ENCODE peak calls at places on chromosomes 5 and 9, in four cellular contexts. J, M, L and U are unnamed samples.

GRCh38 chr9:99300103-99300439 is 78.0 kb downstream of the SEC61B start:
- DNase-seq in J (no peak), M (no peak), L (no peak), U (no peak)

GRCh38 chr9:74696520-74696919 is 191.2 kb downstream of the TRPM6 start:
- DNase-seq in J (no peak), M (no peak), L (no peak), U (no peak)

GRCh38 chr9:8816361-8816760 is 1016.8 kb upstream of the DMAC1 start:
- DNase-seq in J (no peak), M (no peak), L (no peak), U (no peak)

GRCh38 chr5:59178482-59178881 is 595.6 kb downstream of the RAB3C start:
- DNase-seq in J (no peak), M (no peak), L (no peak), U (no peak)

GRCh38 chr5:14753947-14754346 is 89.4 kb downstream of the OTULIN start:
- DNase-seq in J (no peak), M (no peak), L (no peak), U (no peak)

GRCh38 chr5:96750110-96750822 is 57.5 kb downstream of the ERAP1 start:
- DNase-seq in J (no peak), M (no peak), L (no peak), U (no peak)

GRCh38 chr9:14318934-14319513 is 5.1 kb upstream of the NFIB start:
- DNase-seq in J (no peak), M (no peak), L (no peak), U (no peak)

GRCh38 chr9:78291240-78291915 is 5.5 kb upstream of the PSAT1 start:
- DNase-seq in J (no peak), M (no peak), L (peak), U (no peak)

GRCh38 chr5:79547429-79547822 is 33.5 kb upstream of the HOMER1 start:
- DNase-seq in J (no peak), M (no peak), L (no peak), U (no peak)

GRCh38 chr9:21028476-21028875 is 3.0 kb downstream of the HACD4 start:
- DNase-seq in J (no peak), M (no peak), L (no peak), U (no peak)

GRCh38 chr5:82719368-82719767 is 357.8 kb downstream of the TMEM167A start:
- DNase-seq in J (no peak), M (no peak), L (no peak), U (no peak)

GRCh38 chr9:90300901-90301688 is 341.5 kb downstream of the DIRAS2 start:
- DNase-seq in J (no peak), M (peak), L (no peak), U (peak)

GRCh38 chr9:6525326-6526040 is 112.5 kb downstream of the UHRF2 start:
- DNase-seq in J (no peak), M (peak), L (no peak), U (no peak)

GRCh38 chr9:34993502-34994428 is 4.2 kb downstream of the DNAJB5 start:
- DNase-seq in J (peak), M (peak), L (no peak), U (no peak)

GRCh38 chr9:34989946-34990635 is 546 bp downstream of the DNAJB5 start:
- DNase-seq in J (peak), M (peak), L (no peak), U (no peak)

GRCh38 chr9:34990908-34991832 is 1.6 kb downstream of the DNAJB5 start:
- DNase-seq in J (peak), M (no peak), L (no peak), U (no peak)

GRCh38 chr9:34992376-34992951 is 2.9 kb downstream of the DNAJB5 start:
- DNase-seq in J (peak), M (peak), L (no peak), U (no peak)

GRCh38 chr9:34991833-34992375 is 2.4 kb downstream of the DNAJB5 start:
- DNase-seq in J (peak), M (no peak), L (no peak), U (no peak)
- TF ChIP-seq CTCF in J (no peak), M (no peak), L (no peak), U (no peak)

DNA sequence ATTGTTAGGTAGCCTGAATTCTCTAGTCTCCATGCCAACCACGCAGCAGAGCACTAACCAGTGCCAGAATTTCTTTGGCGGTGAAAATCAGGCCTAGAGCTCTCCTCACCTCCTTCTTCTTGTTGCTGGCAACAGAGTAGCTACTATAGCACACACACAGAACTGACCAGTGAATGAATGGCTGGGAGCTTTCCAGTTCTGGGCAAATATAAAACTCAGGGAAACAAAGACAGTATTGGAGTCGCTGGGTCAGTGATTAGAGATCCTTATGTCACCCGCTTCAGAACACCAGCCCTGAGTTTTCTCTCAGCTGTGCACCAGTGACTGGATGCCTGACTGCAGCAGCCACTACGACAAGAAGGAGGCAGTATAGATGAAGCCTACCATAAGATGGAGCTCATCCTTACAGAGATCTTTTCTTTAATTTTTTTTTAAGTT is 26.9 kb upstream of the FEM1C start:
- DNase-seq in J (no peak), M (no peak), L (no peak), U (no peak)
- TF ChIP-seq CTCF in J (no peak), M (no peak), L (no peak), U (no peak)

GRCh38 chr5:10797246-10797645 is 36.2 kb upstream of the DAP start:
- DNase-seq in J (no peak), M (peak), L (no peak), U (no peak)
- TF ChIP-seq CTCF in J (no peak), M (no peak), L (no peak), U (no peak)

GRCh38 chr9:135986605-135987004 is 25.4 kb upstream of the UBAC1 start:
- DNase-seq in J (no peak), M (no peak), L (no peak), U (no peak)

GRCh38 chr9:135989722-135990467 is 28.7 kb upstream of the UBAC1 start:
- DNase-seq in J (no peak), M (no peak), L (no peak), U (no peak)

GRCh38 chr9:135989157-135989556 is 28.0 kb upstream of the UBAC1 start:
- DNase-seq in J (no peak), M (no peak), L (no peak), U (no peak)

GRCh38 chr9:135988493-135988892 is 27.3 kb upstream of the UBAC1 start:
- DNase-seq in J (no peak), M (no peak), L (no peak), U (no peak)

GRCh38 chr9:135987838-135988404 is 26.7 kb upstream of the UBAC1 start:
- DNase-seq in J (no peak), M (no peak), L (no peak), U (no peak)
- TF ChIP-seq CTCF in J (no peak), M (no peak), L (no peak), U (no peak)

GRCh38 chr5:41637424-41637823 is 127.0 kb upstream of the PLCXD3 start:
- DNase-seq in J (no peak), M (no peak), L (no peak), U (no peak)

GRCh38 chr5:41641621-41642020 is 131.2 kb upstream of the PLCXD3 start:
- DNase-seq in J (no peak), M (no peak), L (no peak), U (no peak)

GRCh38 chr5:41638685-41639084 is 128.3 kb upstream of the PLCXD3 start:
- DNase-seq in J (no peak), M (no peak), L (no peak), U (no peak)

GRCh38 chr5:41636605-41637004 is 126.2 kb upstream of the PLCXD3 start:
- DNase-seq in J (no peak), M (peak), L (no peak), U (no peak)

DNA sequence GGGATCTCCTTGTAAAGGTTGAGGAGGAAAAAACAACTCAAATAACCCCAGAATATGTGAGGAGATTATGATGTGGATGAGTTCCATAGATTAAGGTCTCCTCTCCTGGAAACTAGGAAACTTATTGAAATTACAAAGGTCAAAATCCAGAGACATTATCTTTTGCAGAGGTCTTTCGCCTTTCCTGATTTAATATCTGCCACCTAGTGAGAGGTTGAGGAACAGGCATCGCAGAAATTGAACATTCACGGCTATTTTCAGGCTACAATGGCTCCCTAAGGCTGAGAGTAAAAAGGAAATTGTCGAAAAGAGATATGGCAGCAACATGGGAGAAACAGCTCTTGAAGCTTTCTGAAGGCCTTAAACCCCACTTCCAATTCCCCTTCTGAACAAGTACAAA is 127.5 kb upstream of the PLCXD3 start:
- DNase-seq in J (no peak), M (no peak), L (no peak), U (no peak)
- TF ChIP-seq CTCF in J (no peak), M (peak), L (peak), U (peak)

GRCh38 chr5:76074487-76074886 is 8.7 kb upstream of the SV2C start:
- DNase-seq in J (no peak), M (no peak), L (no peak), U (no peak)
- TF ChIP-seq CTCF in J (no peak), M (no peak), L (peak), U (peak)

GRCh38 chr9:127785023-127785932 is 556 bp upstream of the CDK9 start:
- DNase-seq in J (peak), M (peak), L (peak), U (peak)

GRCh38 chr9:127785933-127786772 is at the start of gene CDK9:
- DNase-seq in J (peak), M (peak), L (peak), U (peak)

GRCh38 chr9:127789179-127789578 is 3.3 kb downstream of the CDK9 start:
- DNase-seq in J (no peak), M (no peak), L (no peak), U (no peak)

GRCh38 chr9:127788337-127789011 is 2.6 kb downstream of the CDK9 start:
- DNase-seq in J (no peak), M (no peak), L (no peak), U (no peak)

DNA sequence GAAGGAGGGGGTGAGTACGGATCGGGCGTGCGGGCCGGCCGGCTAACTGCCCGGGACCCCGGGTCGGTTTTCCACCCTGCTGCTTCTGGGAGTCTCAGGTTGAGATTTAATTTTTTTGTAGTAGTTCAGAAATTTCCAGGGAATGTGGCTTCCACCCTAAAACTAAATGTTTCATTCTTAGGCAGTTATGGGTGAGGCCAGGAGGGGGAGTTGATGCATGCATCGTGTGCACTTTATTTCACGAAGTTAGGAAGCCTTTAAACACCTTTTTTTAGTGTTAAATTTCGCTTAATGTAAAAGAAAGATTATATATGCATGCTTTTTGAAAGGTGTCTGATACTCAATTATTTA is 914 bp downstream of the CDK9 start:
- DNase-seq in J (no peak), M (peak), L (no peak), U (no peak)
- TF ChIP-seq CTCF in J (peak), M (peak), L (peak), U (peak)